ENCODE peak calls at places on chromosomes 11 and 22, in four cellular contexts. One of them, this sample, is unnamed.

GRCh38 chr22:35923026-35923425 is 105.6 kb downstream of the RBFOX2 start:
- ATAC-seq in right cardiac atrium: no peak
- ATAC-seq in sciatic nerve: no peak
- ATAC-seq in T-cell: no peak
- ATAC-seq in this sample: no peak

GRCh38 chr11:2213384-2213842 is 41.8 kb upstream of the TH start:
- ATAC-seq in right cardiac atrium: no peak
- ATAC-seq in sciatic nerve: no peak
- ATAC-seq in T-cell: peak
- ATAC-seq in this sample: no peak

GRCh38 chr11:120344302-120345004 is 8.2 kb downstream of the ARHGEF12 start:
- ATAC-seq in right cardiac atrium: no peak
- ATAC-seq in sciatic nerve: peak
- ATAC-seq in T-cell: peak
- ATAC-seq in this sample: peak

GRCh38 chr11:27820249-27820648 is 120.0 kb upstream of the BDNF start:
- ATAC-seq in right cardiac atrium: no peak
- ATAC-seq in sciatic nerve: no peak
- ATAC-seq in T-cell: no peak
- ATAC-seq in this sample: no peak

GRCh38 chr11:10622957-10623787 is 54.7 kb upstream of the LYVE1 start:
- ATAC-seq in right cardiac atrium: peak
- ATAC-seq in sciatic nerve: peak
- ATAC-seq in T-cell: peak
- ATAC-seq in this sample: peak

GRCh38 chr11:23746896-23747295 is 750.0 kb upstream of the LUZP2 start:
- ATAC-seq in right cardiac atrium: no peak
- ATAC-seq in sciatic nerve: no peak
- ATAC-seq in T-cell: no peak
- ATAC-seq in this sample: no peak

GRCh38 chr11:66864924-66865697 is 8.2 kb downstream of the LRFN4 start:
- ATAC-seq in right cardiac atrium: no peak
- ATAC-seq in sciatic nerve: no peak
- ATAC-seq in T-cell: no peak
- ATAC-seq in this sample: no peak

GRCh38 chr11:2461253-2462091 is 16.7 kb downstream of the KCNQ1 start:
- ATAC-seq in right cardiac atrium: peak
- ATAC-seq in sciatic nerve: no peak
- ATAC-seq in T-cell: no peak
- ATAC-seq in this sample: no peak

GRCh38 chr11:118834428-118835028 is 43.6 kb upstream of the DDX6 start:
- ATAC-seq in right cardiac atrium: no peak
- ATAC-seq in sciatic nerve: no peak
- ATAC-seq in T-cell: no peak
- ATAC-seq in this sample: peak

GRCh38 chr11:111935331-111936044 is 1.7 kb upstream of the DIXDC1 start:
- ATAC-seq in right cardiac atrium: no peak
- ATAC-seq in sciatic nerve: peak
- ATAC-seq in T-cell: no peak
- ATAC-seq in this sample: no peak

GRCh38 chr22:19114984-19115552 is 7.1 kb downstream of the DGCR2 start:
- ATAC-seq in right cardiac atrium: no peak
- ATAC-seq in sciatic nerve: no peak
- ATAC-seq in T-cell: no peak
- ATAC-seq in this sample: no peak